ENCODE peak calls at places on chromosomes 13 and 19, in six cellular contexts. O is astrocyte of the spinal cord, B is right atrium auricular region, Z is iris pigment epithelial cell, T is HS-5, J is COR-L47. I is an unnamed sample.

GRCh38 chr13:30619731-30620130 is 2.0 kb downstream of the USPL1 start:
- DNase-seq in O (no peak), B (no peak), Z (no peak), T (no peak), J (no peak), I (no peak)

GRCh38 chr19:44367024-44367423 is 10.5 kb upstream of the ZNF112 start:
- DNase-seq in O (peak), B (no peak), Z (no peak), T (no peak), J (no peak), I (no peak)

GRCh38 chr19:19482785-19483625 is 32.3 kb downstream of the TSSK6 start:
- DNase-seq in O (no peak), B (no peak), Z (no peak), T (no peak), J (no peak), I (no peak)

GRCh38 chr19:53962887-53963435 is at the start of gene CACNG8:
- DNase-seq in O (no peak), B (no peak), Z (no peak), T (no peak), J (no peak), I (no peak)

GRCh38 chr19:21947775-21948174 is 63.0 kb downstream of the ZNF208 start:
- DNase-seq in O (peak), B (no peak), Z (peak), T (no peak), J (no peak), I (no peak)

GRCh38 chr19:3986260-3987041 is 1.2 kb upstream of the EEF2 start:
- DNase-seq in O (peak), B (no peak), Z (peak), T (peak), J (peak), I (no peak)

GRCh38 chr13:54611400-54611799 is 1582.8 kb downstream of the OLFM4 start:
- DNase-seq in O (no peak), B (no peak), Z (no peak), T (no peak), J (no peak), I (no peak)

GRCh38 chr13:48590141-48590863 is 57.4 kb upstream of the RCBTB2 start:
- DNase-seq in O (no peak), B (no peak), Z (no peak), T (no peak), J (no peak), I (no peak)

I was measured in GM04503.